ENCODE peak calls at places on chromosome 3, in six cellular contexts. One of them, this sample, is unnamed.

GRCh38 chr3:182920515-182921084 is 59.7 kb downstream of the DCUN1D1 start:
- DNase-seq in kidney epithelial cell: no peak
- DNase-seq in activated CD8-positive, alpha-beta T cell treated with anti-CD3 and anti-CD28 coated beads for 36 hours: no peak
- DNase-seq in lower lobe of right lung: no peak
- DNase-seq in AG09309: no peak
- DNase-seq in astrocyte of the spinal cord: no peak
- DNase-seq in this sample: no peak

GRCh38 chr3:123960791-123961507 is at the start of gene CCDC14:
- DNase-seq in kidney epithelial cell: peak; percentile 88
- DNase-seq in activated CD8-positive, alpha-beta T cell treated with anti-CD3 and anti-CD28 coated beads for 36 hours: peak; percentile 83
- DNase-seq in lower lobe of right lung: peak; percentile 96
- DNase-seq in AG09309: peak; percentile 69
- DNase-seq in astrocyte of the spinal cord: peak; percentile 97
- DNase-seq in this sample: peak; percentile 95

GRCh38 chr3:69250014-69250413 is 127.6 kb upstream of the LMOD3 start:
- DNase-seq in kidney epithelial cell: no peak
- DNase-seq in activated CD8-positive, alpha-beta T cell treated with anti-CD3 and anti-CD28 coated beads for 36 hours: peak; percentile 57
- DNase-seq in lower lobe of right lung: no peak
- DNase-seq in AG09309: peak; percentile 18
- DNase-seq in astrocyte of the spinal cord: peak; percentile 48
- DNase-seq in this sample: peak; percentile 55

GRCh38 chr3:64225695-64226499 is 631 bp upstream of the PRICKLE2 start:
- DNase-seq in kidney epithelial cell: no peak
- DNase-seq in activated CD8-positive, alpha-beta T cell treated with anti-CD3 and anti-CD28 coated beads for 36 hours: no peak
- DNase-seq in lower lobe of right lung: no peak
- DNase-seq in AG09309: no peak
- DNase-seq in astrocyte of the spinal cord: no peak
- DNase-seq in this sample: no peak

GRCh38 chr3:56624725-56625124 is 58.3 kb downstream of the TASOR start:
- DNase-seq in kidney epithelial cell: no peak
- DNase-seq in activated CD8-positive, alpha-beta T cell treated with anti-CD3 and anti-CD28 coated beads for 36 hours: no peak
- DNase-seq in lower lobe of right lung: no peak
- DNase-seq in AG09309: peak; percentile 28
- DNase-seq in astrocyte of the spinal cord: peak; percentile 15
- DNase-seq in this sample: no peak

GRCh38 chr3:149315694-149316093 is 17.7 kb downstream of the TM4SF18 start:
- DNase-seq in kidney epithelial cell: no peak
- DNase-seq in activated CD8-positive, alpha-beta T cell treated with anti-CD3 and anti-CD28 coated beads for 36 hours: no peak
- DNase-seq in lower lobe of right lung: no peak
- DNase-seq in AG09309: no peak
- DNase-seq in astrocyte of the spinal cord: no peak
- DNase-seq in this sample: no peak

GRCh38 chr3:43024183-43024865 is 45.2 kb downstream of the GASK1A start:
- DNase-seq in kidney epithelial cell: no peak
- DNase-seq in activated CD8-positive, alpha-beta T cell treated with anti-CD3 and anti-CD28 coated beads for 36 hours: peak; percentile 74
- DNase-seq in lower lobe of right lung: no peak
- DNase-seq in AG09309: no peak
- DNase-seq in astrocyte of the spinal cord: no peak
- DNase-seq in this sample: no peak

GRCh38 chr3:134874737-134875413 is 79.8 kb downstream of the EPHB1 start:
- DNase-seq in kidney epithelial cell: no peak
- DNase-seq in activated CD8-positive, alpha-beta T cell treated with anti-CD3 and anti-CD28 coated beads for 36 hours: no peak
- DNase-seq in lower lobe of right lung: no peak
- DNase-seq in AG09309: no peak
- DNase-seq in astrocyte of the spinal cord: peak; percentile 5
- DNase-seq in this sample: no peak

GRCh38 chr3:186646106-186646505 is 5.9 kb downstream of the FETUB start:
- DNase-seq in kidney epithelial cell: no peak
- DNase-seq in activated CD8-positive, alpha-beta T cell treated with anti-CD3 and anti-CD28 coated beads for 36 hours: no peak
- DNase-seq in lower lobe of right lung: no peak
- DNase-seq in AG09309: no peak
- DNase-seq in astrocyte of the spinal cord: no peak
- DNase-seq in this sample: no peak

GRCh38 chr3:13393427-13394360 is 26.4 kb downstream of the NUP210 start:
- DNase-seq in kidney epithelial cell: no peak
- DNase-seq in activated CD8-positive, alpha-beta T cell treated with anti-CD3 and anti-CD28 coated beads for 36 hours: no peak
- DNase-seq in lower lobe of right lung: no peak
- DNase-seq in AG09309: no peak
- DNase-seq in astrocyte of the spinal cord: no peak
- DNase-seq in this sample: no peak

GRCh38 chr3:13394363-13394762 is 25.8 kb downstream of the NUP210 start:
- DNase-seq in kidney epithelial cell: no peak
- DNase-seq in activated CD8-positive, alpha-beta T cell treated with anti-CD3 and anti-CD28 coated beads for 36 hours: no peak
- DNase-seq in lower lobe of right lung: no peak
- DNase-seq in AG09309: no peak
- DNase-seq in astrocyte of the spinal cord: no peak
- DNase-seq in this sample: no peak

GRCh38 chr3:13388816-13389215 is 31.3 kb downstream of the NUP210 start:
- DNase-seq in kidney epithelial cell: no peak
- DNase-seq in activated CD8-positive, alpha-beta T cell treated with anti-CD3 and anti-CD28 coated beads for 36 hours: no peak
- DNase-seq in lower lobe of right lung: no peak
- DNase-seq in AG09309: no peak
- DNase-seq in astrocyte of the spinal cord: no peak
- DNase-seq in this sample: no peak

GRCh38 chr3:13389378-13389777 is 30.7 kb downstream of the NUP210 start:
- DNase-seq in kidney epithelial cell: no peak
- DNase-seq in activated CD8-positive, alpha-beta T cell treated with anti-CD3 and anti-CD28 coated beads for 36 hours: no peak
- DNase-seq in lower lobe of right lung: no peak
- DNase-seq in AG09309: no peak
- DNase-seq in astrocyte of the spinal cord: no peak
- DNase-seq in this sample: no peak

GRCh38 chr3:13391308-13391707 is 28.8 kb downstream of the NUP210 start:
- DNase-seq in kidney epithelial cell: no peak
- DNase-seq in activated CD8-positive, alpha-beta T cell treated with anti-CD3 and anti-CD28 coated beads for 36 hours: peak; percentile 25
- DNase-seq in lower lobe of right lung: no peak
- DNase-seq in AG09309: no peak
- DNase-seq in astrocyte of the spinal cord: no peak
- DNase-seq in this sample: no peak
- TF ChIP-seq CTCF in kidney epithelial cell: peak; percentile 7
- TF ChIP-seq CTCF in activated CD8-positive, alpha-beta T cell treated with anti-CD3 and anti-CD28 coated beads for 36 hours: peak; percentile 37
- TF ChIP-seq CTCF in lower lobe of right lung: no peak
- TF ChIP-seq CTCF in AG09309: no peak
- TF ChIP-seq CTCF in astrocyte of the spinal cord: peak; percentile 2
- TF ChIP-seq CTCF in this sample: peak; percentile 12

DNA sequence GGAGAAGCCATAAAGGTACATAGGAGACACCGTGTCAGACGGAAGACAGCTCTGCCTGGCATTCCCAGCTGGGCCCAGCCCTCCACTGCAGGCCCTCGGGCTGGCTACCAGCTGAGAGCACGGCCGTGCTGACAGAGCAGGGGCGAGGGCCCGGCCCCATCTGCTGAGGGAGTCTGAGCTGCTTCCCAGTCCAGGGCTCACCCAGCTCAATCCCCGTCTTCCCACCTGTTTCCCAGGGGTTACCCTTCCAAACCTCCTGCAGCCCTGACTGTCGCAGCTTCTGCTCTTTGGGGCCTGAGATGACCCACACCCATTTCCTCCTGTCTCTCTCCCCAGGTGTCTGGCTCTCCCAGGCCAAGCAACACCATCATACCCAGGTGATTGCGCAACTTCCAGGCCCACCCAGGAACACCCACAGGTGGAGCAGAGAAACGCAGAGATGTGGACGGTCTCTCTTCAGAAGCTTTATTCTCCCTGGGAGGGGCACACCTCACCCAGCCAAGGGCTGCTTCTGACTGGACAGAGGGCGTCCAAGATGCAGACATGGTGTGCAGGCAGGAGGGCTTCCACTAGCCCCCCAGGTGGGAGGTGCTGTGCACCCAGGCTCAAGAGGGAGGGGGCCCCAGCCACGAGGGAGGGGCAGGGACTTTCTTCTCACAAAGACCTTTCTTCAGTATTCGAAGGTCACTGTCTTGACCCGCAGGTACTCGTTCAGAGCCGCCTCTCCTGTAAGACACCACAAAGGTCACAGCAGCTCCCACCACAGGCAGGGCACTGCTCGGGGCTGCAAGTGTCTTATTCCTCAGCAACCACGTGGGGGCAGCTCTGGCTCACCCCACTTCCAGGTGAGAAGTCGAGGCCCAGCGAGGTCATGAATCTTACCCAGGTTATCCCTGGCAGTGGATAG is 19.4 kb upstream of the SLC41A3 start:
- DNase-seq in kidney epithelial cell: no peak
- DNase-seq in activated CD8-positive, alpha-beta T cell treated with anti-CD3 and anti-CD28 coated beads for 36 hours: no peak
- DNase-seq in lower lobe of right lung: no peak
- DNase-seq in AG09309: no peak
- DNase-seq in astrocyte of the spinal cord: no peak
- DNase-seq in this sample: no peak
- TF ChIP-seq CTCF in kidney epithelial cell: no peak
- TF ChIP-seq CTCF in activated CD8-positive, alpha-beta T cell treated with anti-CD3 and anti-CD28 coated beads for 36 hours: no peak
- TF ChIP-seq CTCF in lower lobe of right lung: no peak
- TF ChIP-seq CTCF in AG09309: no peak
- TF ChIP-seq CTCF in astrocyte of the spinal cord: no peak
- TF ChIP-seq CTCF in this sample: no peak

DNA sequence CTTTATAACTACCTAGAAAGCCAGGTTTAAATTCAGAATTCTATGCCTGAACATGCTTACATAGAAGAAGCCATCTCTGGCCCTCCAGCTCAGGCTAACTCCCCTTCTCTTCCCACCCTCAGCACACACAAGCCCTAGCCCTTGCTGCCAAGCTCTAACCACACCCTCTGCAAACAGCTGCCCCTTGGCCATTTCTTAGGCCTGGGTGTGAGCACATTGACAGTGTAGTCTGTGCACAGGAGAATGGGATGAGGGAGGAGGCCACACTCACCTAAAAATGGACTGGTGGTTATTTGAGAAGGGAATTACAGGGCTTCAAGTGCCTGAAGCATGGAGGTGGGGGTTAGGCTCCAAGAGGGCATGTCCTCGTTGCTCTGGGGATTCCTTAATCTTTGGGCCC is 42.3 kb upstream of the SLC25A36 start:
- DNase-seq in kidney epithelial cell: no peak
- DNase-seq in activated CD8-positive, alpha-beta T cell treated with anti-CD3 and anti-CD28 coated beads for 36 hours: no peak
- DNase-seq in lower lobe of right lung: no peak
- DNase-seq in AG09309: no peak
- DNase-seq in astrocyte of the spinal cord: no peak
- DNase-seq in this sample: no peak
- TF ChIP-seq CTCF in kidney epithelial cell: no peak
- TF ChIP-seq CTCF in activated CD8-positive, alpha-beta T cell treated with anti-CD3 and anti-CD28 coated beads for 36 hours: no peak
- TF ChIP-seq CTCF in lower lobe of right lung: no peak
- TF ChIP-seq CTCF in AG09309: no peak
- TF ChIP-seq CTCF in astrocyte of the spinal cord: no peak
- TF ChIP-seq CTCF in this sample: no peak

DNA sequence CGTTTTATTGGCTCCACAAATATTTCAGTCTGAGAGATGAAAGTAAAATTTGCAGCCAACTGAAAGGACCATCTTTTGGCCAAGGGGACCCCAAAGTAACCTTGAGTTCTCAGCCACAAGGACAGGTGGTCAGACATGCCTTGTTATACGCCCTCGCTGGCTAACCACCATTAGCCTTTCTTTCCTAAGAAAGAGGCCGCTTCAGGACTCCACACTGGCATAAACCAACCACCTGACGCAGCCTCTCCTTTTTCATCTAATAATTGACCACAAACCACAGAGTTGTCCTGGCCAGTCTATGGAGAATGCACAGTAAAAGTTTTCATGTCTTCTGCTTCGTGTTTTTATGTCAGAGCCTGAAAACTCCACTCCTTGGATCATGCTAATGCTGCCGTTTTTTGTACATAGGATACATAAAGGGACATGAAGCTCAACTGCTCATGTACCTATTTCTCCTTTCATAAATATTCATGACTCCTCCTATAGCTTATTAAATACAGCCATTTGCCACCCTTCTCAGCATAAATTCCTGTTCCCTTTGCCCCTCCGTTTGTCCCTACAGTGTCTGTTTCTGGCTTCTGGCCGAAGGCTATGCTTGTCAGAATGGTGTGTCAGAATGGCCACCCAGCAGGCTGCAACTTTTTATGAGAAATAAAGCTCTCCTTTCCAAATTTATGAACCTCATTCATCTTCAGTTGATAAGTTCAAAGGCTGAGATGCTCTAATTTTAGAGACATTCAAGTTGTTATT is 374.1 kb upstream of the RBMS3 start:
- DNase-seq in kidney epithelial cell: no peak
- DNase-seq in activated CD8-positive, alpha-beta T cell treated with anti-CD3 and anti-CD28 coated beads for 36 hours: no peak
- DNase-seq in lower lobe of right lung: no peak
- DNase-seq in AG09309: no peak
- DNase-seq in astrocyte of the spinal cord: no peak
- DNase-seq in this sample: no peak
- TF ChIP-seq CTCF in kidney epithelial cell: no peak
- TF ChIP-seq CTCF in activated CD8-positive, alpha-beta T cell treated with anti-CD3 and anti-CD28 coated beads for 36 hours: no peak
- TF ChIP-seq CTCF in lower lobe of right lung: no peak
- TF ChIP-seq CTCF in AG09309: no peak
- TF ChIP-seq CTCF in astrocyte of the spinal cord: no peak
- TF ChIP-seq CTCF in this sample: no peak

GRCh38 chr3:71859128-71859519 is 74.2 kb upstream of the PROK2 start:
- DNase-seq in kidney epithelial cell: no peak
- DNase-seq in activated CD8-positive, alpha-beta T cell treated with anti-CD3 and anti-CD28 coated beads for 36 hours: peak; percentile 12
- DNase-seq in lower lobe of right lung: no peak
- DNase-seq in AG09309: no peak
- DNase-seq in astrocyte of the spinal cord: no peak
- DNase-seq in this sample: no peak
- TF ChIP-seq CTCF in kidney epithelial cell: peak; percentile 59
- TF ChIP-seq CTCF in activated CD8-positive, alpha-beta T cell treated with anti-CD3 and anti-CD28 coated beads for 36 hours: peak; percentile 57
- TF ChIP-seq CTCF in lower lobe of right lung: peak; percentile 36
- TF ChIP-seq CTCF in AG09309: peak; percentile 11
- TF ChIP-seq CTCF in astrocyte of the spinal cord: peak; percentile 5
- TF ChIP-seq CTCF in this sample: no peak

GRCh38 chr3:52471371-52472238 is 16.2 kb downstream of the NISCH start:
- DNase-seq in kidney epithelial cell: no peak
- DNase-seq in activated CD8-positive, alpha-beta T cell treated with anti-CD3 and anti-CD28 coated beads for 36 hours: peak; percentile 63
- DNase-seq in lower lobe of right lung: peak; percentile 82
- DNase-seq in AG09309: no peak
- DNase-seq in astrocyte of the spinal cord: peak; percentile 36
- DNase-seq in this sample: peak; percentile 62
- TF ChIP-seq CTCF in kidney epithelial cell: peak; percentile 73
- TF ChIP-seq CTCF in activated CD8-positive, alpha-beta T cell treated with anti-CD3 and anti-CD28 coated beads for 36 hours: peak; percentile 37
- TF ChIP-seq CTCF in lower lobe of right lung: peak; percentile 83
- TF ChIP-seq CTCF in AG09309: peak; percentile 65
- TF ChIP-seq CTCF in astrocyte of the spinal cord: peak; percentile 73
- TF ChIP-seq CTCF in this sample: peak; percentile 50

GRCh38 chr3:157129782-157130137 is 30.2 kb downstream of the CCNL1 start:
- DNase-seq in kidney epithelial cell: no peak
- DNase-seq in activated CD8-positive, alpha-beta T cell treated with anti-CD3 and anti-CD28 coated beads for 36 hours: no peak
- DNase-seq in lower lobe of right lung: no peak
- DNase-seq in AG09309: no peak
- DNase-seq in astrocyte of the spinal cord: peak; percentile 86
- DNase-seq in this sample: no peak

GRCh38 chr3:157128771-157129671 is 30.9 kb downstream of the CCNL1 start:
- DNase-seq in kidney epithelial cell: no peak
- DNase-seq in activated CD8-positive, alpha-beta T cell treated with anti-CD3 and anti-CD28 coated beads for 36 hours: peak; percentile 75
- DNase-seq in lower lobe of right lung: peak; percentile 67
- DNase-seq in AG09309: no peak
- DNase-seq in astrocyte of the spinal cord: peak; percentile 67
- DNase-seq in this sample: no peak

GRCh38 chr3:157127268-157127667 is 32.7 kb downstream of the CCNL1 start:
- DNase-seq in kidney epithelial cell: no peak
- DNase-seq in activated CD8-positive, alpha-beta T cell treated with anti-CD3 and anti-CD28 coated beads for 36 hours: no peak
- DNase-seq in lower lobe of right lung: no peak
- DNase-seq in AG09309: no peak
- DNase-seq in astrocyte of the spinal cord: no peak
- DNase-seq in this sample: no peak

GRCh38 chr3:157126365-157126764 is 33.6 kb downstream of the CCNL1 start:
- DNase-seq in kidney epithelial cell: no peak
- DNase-seq in activated CD8-positive, alpha-beta T cell treated with anti-CD3 and anti-CD28 coated beads for 36 hours: no peak
- DNase-seq in lower lobe of right lung: no peak
- DNase-seq in AG09309: no peak
- DNase-seq in astrocyte of the spinal cord: no peak
- DNase-seq in this sample: no peak

GRCh38 chr3:157127831-157128767 is 31.8 kb downstream of the CCNL1 start:
- DNase-seq in kidney epithelial cell: peak; percentile 93
- DNase-seq in activated CD8-positive, alpha-beta T cell treated with anti-CD3 and anti-CD28 coated beads for 36 hours: peak; percentile 91
- DNase-seq in lower lobe of right lung: peak; percentile 77
- DNase-seq in AG09309: peak; percentile 54
- DNase-seq in astrocyte of the spinal cord: peak; percentile 83
- DNase-seq in this sample: no peak
- TF ChIP-seq CTCF in kidney epithelial cell: no peak
- TF ChIP-seq CTCF in activated CD8-positive, alpha-beta T cell treated with anti-CD3 and anti-CD28 coated beads for 36 hours: no peak
- TF ChIP-seq CTCF in lower lobe of right lung: no peak
- TF ChIP-seq CTCF in AG09309: no peak
- TF ChIP-seq CTCF in astrocyte of the spinal cord: no peak
- TF ChIP-seq CTCF in this sample: no peak

This sample was measured in nephron progenitor cell.